ENCODE peak calls at places on chromosome 2, in six cellular contexts. One of them, this sample, is unnamed.

GRCh38 chr2:146365041-146365440 is 1479.8 kb upstream of the ACVR2A start:
- DNase-seq in tibial artery: no peak
- DNase-seq in fibroblast of mammary gland: no peak
- DNase-seq in IMR-90: no peak
- DNase-seq in right lobe of liver: no peak
- DNase-seq in GM23248: no peak
- DNase-seq in this sample: no peak

GRCh38 chr2:75986617-75987016 is 275.9 kb upstream of the GCFC2 start:
- DNase-seq in right lobe of liver: no peak
- DNase-seq in GM23248: no peak
- DNase-seq in IMR-90: no peak
- DNase-seq in fibroblast of mammary gland: no peak
- DNase-seq in tibial artery: no peak
- DNase-seq in this sample: no peak

GRCh38 chr2:66322481-66322880 is 112.4 kb upstream of the MEIS1 start:
- DNase-seq in right lobe of liver: no peak
- DNase-seq in tibial artery: no peak
- DNase-seq in fibroblast of mammary gland: no peak
- DNase-seq in IMR-90: no peak
- DNase-seq in GM23248: no peak
- DNase-seq in this sample: no peak

GRCh38 chr2:43776317-43776716 is 2.5 kb downstream of the DYNC2LI1 start:
- DNase-seq in IMR-90: no peak
- DNase-seq in tibial artery: no peak
- DNase-seq in fibroblast of mammary gland: no peak
- DNase-seq in right lobe of liver: no peak
- DNase-seq in GM23248: no peak
- DNase-seq in this sample: no peak

GRCh38 chr2:229832499-229832898 is 89.3 kb downstream of the TRIP12 start:
- DNase-seq in tibial artery: no peak
- DNase-seq in IMR-90: no peak
- DNase-seq in GM23248: no peak
- DNase-seq in right lobe of liver: no peak
- DNase-seq in fibroblast of mammary gland: no peak
- DNase-seq in this sample: no peak

GRCh38 chr2:179580378-179581146 is 280.9 kb downstream of the ZNF385B start:
- DNase-seq in IMR-90: no peak
- DNase-seq in right lobe of liver: peak; percentile 71
- DNase-seq in GM23248: no peak
- DNase-seq in fibroblast of mammary gland: no peak
- DNase-seq in tibial artery: no peak
- DNase-seq in this sample: no peak

GRCh38 chr2:45908316-45909150 is 257.1 kb downstream of the PRKCE start:
- DNase-seq in right lobe of liver: no peak
- DNase-seq in fibroblast of mammary gland: peak; percentile 38
- DNase-seq in IMR-90: no peak
- DNase-seq in tibial artery: no peak
- DNase-seq in GM23248: peak; percentile 39
- DNase-seq in this sample: no peak

GRCh38 chr2:139369423-139370409 is 589.5 kb upstream of the NXPH2 start:
- DNase-seq in fibroblast of mammary gland: no peak
- DNase-seq in IMR-90: no peak
- DNase-seq in right lobe of liver: no peak
- DNase-seq in GM23248: no peak
- DNase-seq in tibial artery: no peak
- DNase-seq in this sample: no peak

GRCh38 chr2:127770973-127771735 is 39.8 kb downstream of the WDR33 start:
- DNase-seq in IMR-90: peak; percentile 98
- DNase-seq in fibroblast of mammary gland: peak; percentile 95
- DNase-seq in tibial artery: no peak
- DNase-seq in GM23248: peak; percentile 94
- DNase-seq in right lobe of liver: no peak
- DNase-seq in this sample: no peak

GRCh38 chr2:28567076-28567471 is 71.2 kb downstream of the PLB1 start:
- DNase-seq in GM23248: no peak
- DNase-seq in right lobe of liver: no peak
- DNase-seq in IMR-90: no peak
- DNase-seq in fibroblast of mammary gland: no peak
- DNase-seq in tibial artery: no peak
- DNase-seq in this sample: peak; percentile 56

GRCh38 chr2:201546576-201546975 is 95.0 kb downstream of the STRADB start:
- DNase-seq in tibial artery: no peak
- DNase-seq in right lobe of liver: no peak
- DNase-seq in GM23248: peak; percentile 78
- DNase-seq in fibroblast of mammary gland: peak; percentile 63
- DNase-seq in IMR-90: peak; percentile 65
- DNase-seq in this sample: peak; percentile 8

GRCh38 chr2:13066673-13067072 is 349.9 kb downstream of the TRIB2 start:
- DNase-seq in tibial artery: no peak
- DNase-seq in right lobe of liver: no peak
- DNase-seq in fibroblast of mammary gland: no peak
- DNase-seq in GM23248: no peak
- DNase-seq in IMR-90: no peak
- DNase-seq in this sample: no peak

DNA sequence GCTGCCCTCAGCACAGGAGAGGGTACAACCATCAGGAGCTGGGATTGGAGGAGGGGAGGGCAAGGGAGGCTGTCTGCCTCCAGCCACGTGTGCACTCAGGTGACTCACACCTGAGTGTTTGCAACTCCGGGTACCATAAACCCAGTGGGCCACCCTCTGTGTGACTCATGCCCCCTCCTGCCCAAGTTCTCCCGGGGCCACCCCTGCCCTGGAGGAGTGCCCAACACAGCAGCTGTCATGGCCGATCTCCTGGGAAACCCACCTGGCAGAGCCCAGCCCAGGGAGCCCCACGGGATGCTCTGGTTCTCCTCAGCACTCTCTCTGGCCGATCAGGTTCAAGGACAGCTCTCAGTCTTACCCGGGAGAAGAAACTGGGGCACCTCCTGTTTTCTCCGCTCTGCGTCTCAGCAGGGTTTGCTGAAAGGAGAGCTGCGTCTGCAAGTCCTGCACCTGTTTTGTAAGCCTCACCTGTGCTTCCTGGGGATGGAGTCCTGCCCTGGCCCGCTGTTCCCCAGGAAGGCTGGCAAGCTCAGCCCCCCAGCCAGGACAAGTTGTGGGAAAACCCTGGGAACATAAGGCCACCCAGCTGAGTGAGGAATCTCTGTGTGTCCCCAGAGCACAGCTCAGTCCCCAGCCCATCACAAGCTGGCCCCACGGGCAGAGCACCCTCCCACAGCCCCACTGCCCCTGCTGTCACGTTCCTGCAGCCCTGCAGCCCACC is 44.0 kb upstream of the UBE2F start:
- DNase-seq in tibial artery: peak; percentile 72
- DNase-seq in GM23248: no peak
- DNase-seq in right lobe of liver: no peak
- DNase-seq in fibroblast of mammary gland: no peak
- DNase-seq in IMR-90: no peak
- DNase-seq in this sample: peak; percentile 60
- H3K4me3 ChIP-seq in tibial artery: peak overlapping the region; percentile 43
- H3K4me3 ChIP-seq in GM23248: no peak overlapping the region
- H3K4me3 ChIP-seq in right lobe of liver: no peak overlapping the region
- H3K4me3 ChIP-seq in fibroblast of mammary gland: no peak overlapping the region
- H3K4me3 ChIP-seq in IMR-90: no peak overlapping the region
- H3K4me3 ChIP-seq in this sample: no peak overlapping the region

GRCh38 chr2:173358617-173359016 is 3.9 kb downstream of the CDCA7 start:
- DNase-seq in GM23248: no peak
- DNase-seq in tibial artery: no peak
- DNase-seq in right lobe of liver: no peak
- DNase-seq in fibroblast of mammary gland: no peak
- DNase-seq in IMR-90: no peak
- DNase-seq in this sample: no peak
- H3K4me3 ChIP-seq in GM23248: no peak overlapping the region
- H3K4me3 ChIP-seq in tibial artery: no peak overlapping the region
- H3K4me3 ChIP-seq in right lobe of liver: no peak overlapping the region
- H3K4me3 ChIP-seq in fibroblast of mammary gland: no peak overlapping the region
- H3K4me3 ChIP-seq in IMR-90: no peak overlapping the region
- H3K4me3 ChIP-seq in this sample: peak overlapping the region; percentile 2

GRCh38 chr2:56008661-56009411 is 85.3 kb upstream of the EFEMP1 start:
- DNase-seq in tibial artery: no peak
- DNase-seq in right lobe of liver: no peak
- DNase-seq in fibroblast of mammary gland: peak; percentile 83
- DNase-seq in GM23248: peak; percentile 95
- DNase-seq in IMR-90: peak; percentile 89
- DNase-seq in this sample: peak; percentile 47
- H3K4me3 ChIP-seq in tibial artery: no peak overlapping the region
- H3K4me3 ChIP-seq in right lobe of liver: no peak overlapping the region
- H3K4me3 ChIP-seq in fibroblast of mammary gland: no peak overlapping the region
- H3K4me3 ChIP-seq in GM23248: peak overlapping the region; percentile 35
- H3K4me3 ChIP-seq in IMR-90: no peak overlapping the region
- H3K4me3 ChIP-seq in this sample: no peak overlapping the region

DNA sequence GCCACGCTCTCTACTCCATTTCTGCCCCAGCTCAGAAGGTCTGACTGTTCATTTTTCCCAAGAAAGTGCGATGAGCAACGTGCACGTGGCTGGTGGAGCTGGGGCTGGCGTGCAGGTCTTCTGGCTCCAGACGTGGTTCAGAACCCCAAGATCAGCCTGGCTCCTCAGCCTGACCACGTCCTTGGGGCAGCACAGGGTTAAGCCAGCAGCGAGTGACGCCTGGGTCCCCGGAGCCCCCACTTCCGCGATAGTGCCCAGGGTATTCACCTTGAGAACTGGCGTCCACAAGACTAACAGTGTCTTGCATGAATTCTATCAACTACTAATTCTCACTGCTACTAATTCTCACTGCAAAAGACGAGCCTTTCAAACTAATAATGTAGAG is 34.8 kb downstream of the TMEM18 start:
- DNase-seq in right lobe of liver: no peak
- DNase-seq in IMR-90: no peak
- DNase-seq in tibial artery: no peak
- DNase-seq in GM23248: no peak
- DNase-seq in fibroblast of mammary gland: no peak
- DNase-seq in this sample: no peak
- H3K4me3 ChIP-seq in right lobe of liver: no peak overlapping the region
- H3K4me3 ChIP-seq in IMR-90: no peak overlapping the region
- H3K4me3 ChIP-seq in tibial artery: no peak overlapping the region
- H3K4me3 ChIP-seq in GM23248: no peak overlapping the region
- H3K4me3 ChIP-seq in fibroblast of mammary gland: no peak overlapping the region
- H3K4me3 ChIP-seq in this sample: no peak overlapping the region

GRCh38 chr2:58180635-58181034 is 60.5 kb downstream of the FANCL start:
- DNase-seq in GM23248: no peak
- DNase-seq in tibial artery: no peak
- DNase-seq in IMR-90: no peak
- DNase-seq in fibroblast of mammary gland: no peak
- DNase-seq in right lobe of liver: no peak
- DNase-seq in this sample: no peak

GRCh38 chr2:58182527-58182926 is 58.6 kb downstream of the FANCL start:
- DNase-seq in right lobe of liver: no peak
- DNase-seq in GM23248: peak; percentile 1
- DNase-seq in fibroblast of mammary gland: peak; percentile 5
- DNase-seq in IMR-90: peak; percentile 47
- DNase-seq in tibial artery: no peak
- DNase-seq in this sample: no peak

GRCh38 chr2:58186501-58186900 is 54.6 kb downstream of the FANCL start:
- DNase-seq in right lobe of liver: no peak
- DNase-seq in IMR-90: no peak
- DNase-seq in fibroblast of mammary gland: no peak
- DNase-seq in GM23248: no peak
- DNase-seq in tibial artery: no peak
- DNase-seq in this sample: no peak
- H3K4me3 ChIP-seq in right lobe of liver: no peak overlapping the region
- H3K4me3 ChIP-seq in IMR-90: no peak overlapping the region
- H3K4me3 ChIP-seq in fibroblast of mammary gland: no peak overlapping the region
- H3K4me3 ChIP-seq in GM23248: no peak overlapping the region
- H3K4me3 ChIP-seq in tibial artery: no peak overlapping the region
- H3K4me3 ChIP-seq in this sample: no peak overlapping the region

DNA sequence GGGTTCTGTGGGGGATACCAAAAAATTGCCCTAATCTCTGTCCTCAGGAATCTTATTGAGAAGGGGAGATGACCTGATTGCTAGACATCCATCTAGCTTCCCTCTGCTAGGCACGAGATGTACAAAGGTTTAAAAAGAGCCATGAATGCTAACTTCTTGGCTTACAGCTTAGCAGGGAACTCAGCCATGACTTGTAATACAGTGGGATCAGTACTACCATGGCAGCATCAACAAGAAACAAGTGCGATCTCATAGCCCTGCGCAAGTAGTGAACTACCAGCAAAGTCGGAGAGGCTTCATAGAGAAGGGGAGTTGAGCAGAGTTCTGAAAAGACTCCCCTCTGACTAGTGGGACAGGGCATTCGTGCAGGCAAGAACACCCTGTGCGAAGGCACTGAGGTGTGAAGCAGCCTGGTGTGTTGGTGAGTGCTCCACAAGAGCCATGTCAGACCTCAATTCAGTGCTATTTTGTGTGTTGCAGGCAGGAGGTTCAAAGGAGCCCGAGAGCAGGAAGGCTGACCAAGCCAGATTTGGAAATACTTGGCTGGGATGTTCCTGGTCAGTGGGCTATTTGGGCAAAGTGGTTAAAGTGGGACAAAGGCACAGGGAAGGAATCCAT is 130.0 kb downstream of the FMNL2 start:
- DNase-seq in GM23248: no peak
- DNase-seq in right lobe of liver: no peak
- DNase-seq in tibial artery: no peak
- DNase-seq in fibroblast of mammary gland: peak; percentile 33
- DNase-seq in IMR-90: no peak
- DNase-seq in this sample: no peak
- H3K4me3 ChIP-seq in GM23248: no peak overlapping the region
- H3K4me3 ChIP-seq in right lobe of liver: no peak overlapping the region
- H3K4me3 ChIP-seq in tibial artery: no peak overlapping the region
- H3K4me3 ChIP-seq in fibroblast of mammary gland: no peak overlapping the region
- H3K4me3 ChIP-seq in IMR-90: no peak overlapping the region
- H3K4me3 ChIP-seq in this sample: no peak overlapping the region

GRCh38 chr2:1757567-1757966 is 13.3 kb upstream of the PXDN start:
- DNase-seq in fibroblast of mammary gland: no peak
- DNase-seq in right lobe of liver: no peak
- DNase-seq in GM23248: no peak
- DNase-seq in IMR-90: no peak
- DNase-seq in tibial artery: no peak
- DNase-seq in this sample: no peak
- H3K4me3 ChIP-seq in fibroblast of mammary gland: no peak overlapping the region
- H3K4me3 ChIP-seq in right lobe of liver: no peak overlapping the region
- H3K4me3 ChIP-seq in GM23248: no peak overlapping the region
- H3K4me3 ChIP-seq in IMR-90: no peak overlapping the region
- H3K4me3 ChIP-seq in tibial artery: no peak overlapping the region
- H3K4me3 ChIP-seq in this sample: no peak overlapping the region